ENCODE peak calls at places on chromosomes 11 and 22, in nine cellular contexts. J is tibial nerve, X is esophagus squamous epithelium, U is ovary, L is prostate gland, S is IMR-90, M is body of pancreas, E is heart left ventricle, F is HepG2. R is an unnamed sample.
A peak's percentile ranks its signal among the peaks of the same experiment; 100 is the strongest.

GRCh38 chr11:94934362-94934761 is 39.0 kb downstream of the CWC15 start:
- DNase-seq in J (no peak), X (no peak), U (no peak), L (no peak), S (peak; percentile 65), M (no peak), E (no peak), F (no peak), R (no peak)

GRCh38 chr11:12126352-12127019 is 16.1 kb downstream of the MICAL2 start:
- DNase-seq in J (no peak), X (no peak), U (no peak), L (no peak), S (peak; percentile 93), M (no peak), E (no peak), F (no peak), R (no peak)

GRCh38 chr11:74602637-74603591 is 10.5 kb downstream of the POLD3 start:
- DNase-seq in J (no peak), X (no peak), U (no peak), L (no peak), S (no peak), M (no peak), E (no peak), F (no peak), R (no peak)

GRCh38 chr11:68541983-68542382 is 81.4 kb downstream of the PPP6R3 start:
- DNase-seq in J (no peak), X (no peak), U (no peak), L (no peak), S (no peak), M (no peak), E (peak; percentile 36), F (peak; percentile 7), R (no peak)

GRCh38 chr11:69801513-69802335 is 17.5 kb downstream of the FGF3 start:
- DNase-seq in J (no peak), X (no peak), U (no peak), L (no peak), S (no peak), M (peak; percentile 9), E (no peak), F (peak; percentile 34), R (peak; percentile 32)

GRCh38 chr11:35144103-35144741 is 5.3 kb downstream of the CD44 start:
- DNase-seq in J (no peak), X (no peak), U (no peak), L (peak; percentile 25), S (peak; percentile 84), M (peak; percentile 23), E (no peak), F (no peak), R (no peak)

GRCh38 chr11:68351450-68352275 is 39.3 kb downstream of the LRP5 start:
- DNase-seq in J (no peak), X (no peak), U (no peak), L (no peak), S (no peak), M (no peak), E (no peak), F (no peak), R (no peak)

GRCh38 chr11:95589893-95590612 is 199.5 kb downstream of the FAM76B start:
- DNase-seq in J (no peak), X (no peak), U (peak; percentile 61), L (peak; percentile 66), S (no peak), M (peak; percentile 12), E (no peak), F (no peak), R (no peak)

GRCh38 chr11:125141686-125142535 is 22.6 kb upstream of the PKNOX2 start:
- DNase-seq in J (no peak), X (no peak), U (peak; percentile 64), L (no peak), S (peak; percentile 29), M (peak; percentile 17), E (peak; percentile 52), F (no peak), R (peak; percentile 37)

GRCh38 chr11:10304495-10305261 is at the start of gene ADM:
- DNase-seq in J (peak; percentile 83), X (peak; percentile 39), U (peak; percentile 92), L (peak; percentile 93), S (peak; percentile 93), M (peak; percentile 88), E (peak; percentile 90), F (peak; percentile 90), R (peak; percentile 59)

GRCh38 chr22:36027960-36028645 is 521 bp downstream of the RBFOX2 start:
- DNase-seq in J (no peak), X (no peak), U (no peak), L (peak; percentile 19), S (no peak), M (peak; percentile 31), E (peak; percentile 35), F (no peak), R (no peak)

GRCh38 chr22:35554297-35554845 is 13.7 kb downstream of the RASD2 start:
- DNase-seq in J (no peak), X (no peak), U (no peak), L (no peak), S (no peak), M (no peak), E (no peak), F (no peak), R (no peak)

GRCh38 chr11:96388891-96389603 is 665 bp downstream of the CCDC82 start:
- DNase-seq in J (no peak), X (no peak), U (no peak), L (no peak), S (no peak), M (no peak), E (no peak), F (peak; percentile 46), R (peak; percentile 36)

GRCh38 chr11:108943853-108944252 is 279.0 kb downstream of the DDX10 start:
- DNase-seq in J (no peak), X (no peak), U (no peak), L (no peak), S (no peak), M (no peak), E (no peak), F (no peak), R (no peak)

GRCh38 chr22:42869888-42870480 is 12.9 kb upstream of the ARFGAP3 start:
- DNase-seq in J (no peak), X (no peak), U (no peak), L (no peak), S (no peak), M (no peak), E (no peak), F (no peak), R (no peak)

DNA sequence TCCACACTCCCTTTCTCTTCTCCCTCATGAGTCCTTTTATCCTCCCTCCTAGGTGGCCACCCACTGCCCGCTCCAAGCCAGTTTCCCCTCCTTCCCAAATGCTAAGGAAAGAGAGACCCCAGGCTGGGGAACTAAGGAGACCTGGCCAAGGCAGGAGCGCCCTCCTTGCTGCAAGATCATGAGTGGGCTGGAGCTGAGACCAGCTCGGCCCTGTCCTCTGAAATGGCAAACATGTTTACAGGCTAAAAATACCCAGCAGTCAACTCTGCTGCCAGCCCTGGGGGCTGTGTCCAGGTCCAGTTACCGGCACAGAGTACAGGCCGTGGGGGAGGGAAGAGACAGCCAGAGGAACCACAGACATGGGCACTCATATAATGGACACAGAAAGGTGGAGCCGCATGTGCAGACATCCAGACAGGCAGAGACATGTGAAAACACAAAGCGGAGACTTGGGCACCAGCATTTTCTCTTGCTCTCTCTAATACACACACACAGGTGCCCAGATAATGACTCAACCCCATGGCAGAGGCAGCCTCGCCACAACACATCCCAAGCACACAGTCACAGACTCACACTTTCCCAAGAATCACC is 1.2 kb upstream of the AHNAK start:
- DNase-seq in J (no peak), X (no peak), U (no peak), L (peak; percentile 92), S (no peak), M (no peak), E (peak; percentile 80), F (peak; percentile 81), R (no peak)
- TF ChIP-seq POLR2A in J (peak; percentile 35), X (no peak), U (peak; percentile 11), L (peak; percentile 44), S (no peak), M (no peak), E (peak; percentile 79), F (peak; percentile 73), R (no peak)

GRCh38 chr11:75815345-75815983 is 454 bp downstream of the UVRAG start:
- DNase-seq in J (no peak), X (no peak), U (no peak), L (no peak), S (peak; percentile 29), M (peak; percentile 54), E (peak; percentile 50), F (no peak), R (peak; percentile 53)
- TF ChIP-seq POLR2A in J (no peak), X (peak; percentile 32), U (no peak), L (no peak), S (peak; percentile 45), M (peak; percentile 47), E (no peak), F (peak; percentile 11), R (peak; percentile 33)

GRCh38 chr11:62678770-62679696 is at the start of gene UBXN1:
- DNase-seq in J (peak; percentile 89), X (peak; percentile 36), U (peak; percentile 92), L (peak; percentile 84), S (peak; percentile 83), M (peak; percentile 90), E (peak; percentile 96), F (peak; percentile 79), R (peak; percentile 90)
- TF ChIP-seq POLR2A in J (peak; percentile 53), X (peak; percentile 65), U (peak; percentile 57), L (peak; percentile 16), S (peak; percentile 80), M (peak; percentile 71), E (peak; percentile 73), F (peak; percentile 72), R (peak; percentile 88)

GRCh38 chr11:65660038-65660437 is 2.7 kb downstream of the RELA start:
- DNase-seq in J (no peak), X (no peak), U (no peak), L (no peak), S (no peak), M (no peak), E (no peak), F (no peak), R (no peak)

GRCh38 chr11:65662247-65662801 is 392 bp downstream of the RELA start:
- DNase-seq in J (no peak), X (no peak), U (no peak), L (no peak), S (no peak), M (no peak), E (no peak), F (no peak), R (no peak)

GRCh38 chr11:65662802-65663633 is at the start of gene RELA:
- DNase-seq in J (peak; percentile 93), X (no peak), U (peak; percentile 97), L (peak; percentile 92), S (peak; percentile 93), M (peak; percentile 93), E (peak; percentile 94), F (peak; percentile 81), R (peak; percentile 97)

GRCh38 chr11:65661599-65662246 is 993 bp downstream of the RELA start:
- DNase-seq in J (no peak), X (no peak), U (peak; percentile 57), L (no peak), S (no peak), M (no peak), E (peak; percentile 31), F (no peak), R (no peak)

DNA sequence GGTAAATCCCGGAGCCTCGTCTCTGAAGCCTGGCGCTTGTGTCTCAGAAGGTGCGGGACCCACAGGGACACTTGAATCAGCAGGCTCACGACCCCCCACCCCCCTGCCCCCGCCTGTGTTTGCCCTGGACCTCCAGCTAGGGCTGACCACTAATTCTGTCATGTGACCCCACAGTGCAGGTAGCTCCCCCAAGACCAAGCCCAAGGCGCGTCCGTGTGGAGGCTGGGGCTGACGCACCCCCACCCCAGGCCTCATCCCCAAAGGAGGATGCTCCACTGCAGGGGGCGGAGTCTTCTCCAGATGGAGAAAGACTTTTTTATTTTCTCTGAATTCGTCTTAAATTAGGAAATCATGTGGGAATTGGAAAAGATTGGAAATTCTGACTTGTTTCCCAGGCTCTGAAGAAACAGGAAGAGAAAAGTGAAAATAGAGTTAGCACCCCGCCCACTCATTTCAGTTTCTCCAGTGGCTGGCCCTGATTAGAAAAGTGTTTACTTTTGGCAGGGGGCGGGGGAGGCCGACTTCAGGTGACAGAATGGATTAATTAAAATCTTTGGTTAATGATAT is 1.0 kb upstream of the RELA start:
- DNase-seq in J (no peak), X (no peak), U (peak; percentile 82), L (no peak), S (peak; percentile 52), M (peak; percentile 65), E (no peak), F (no peak), R (peak; percentile 75)
- TF ChIP-seq POLR2A in J (no peak), X (no peak), U (peak; percentile 47), L (peak; percentile 6), S (no peak), M (no peak), E (no peak), F (no peak), R (no peak)

R was measured in erythroblast.